ENCODE peak calls at places on chromosome 12, in four cellular contexts. Z is uterus, Q is K562, G is A549. J is an unnamed sample. For H3K9me3 and H3K4me1, the result is how much of the 10 kb centered on the place peaks cover.

GRCh38 chr12:106204312-106204711 is 43.5 kb downstream of the CKAP4 start:
- DNase-seq in Z (no peak), Q (no peak), G (no peak), J (no peak)

GRCh38 chr12:65620026-65620425 is 204.3 kb upstream of the HMGA2 start:
- DNase-seq in Z (no peak), Q (no peak), G (no peak), J (no peak)

GRCh38 chr12:21476949-21477348 is 24.5 kb downstream of the RECQL start:
- DNase-seq in Z (no peak), Q (no peak), G (no peak), J (no peak)

GRCh38 chr12:94875525-94875924 is 128.0 kb downstream of the NDUFA12 start:
- DNase-seq in Z (no peak), Q (no peak), G (peak), J (peak)

GRCh38 chr12:123882306-123882705 is 90.3 kb downstream of the CCDC92 start:
- DNase-seq in Z (no peak), Q (no peak), G (no peak), J (no peak)

GRCh38 chr12:20523658-20524057 is 155.3 kb downstream of the PDE3A start:
- DNase-seq in Z (no peak), Q (no peak), G (no peak), J (no peak)

GRCh38 chr12:58425481-58426392 is 484.4 kb downstream of the ATP23 start:
- DNase-seq in Z (no peak), Q (no peak), G (peak), J (peak)

GRCh38 chr12:107221909-107222308 is 128.6 kb upstream of the CRY1 start:
- DNase-seq in Z (no peak), Q (no peak), G (no peak), J (no peak)

GRCh38 chr12:74776378-74776777 is 238.7 kb downstream of the ATXN7L3B start:
- DNase-seq in Z (no peak), Q (no peak), G (no peak), J (no peak)

GRCh38 chr12:94208433-94208921 is 60.1 kb downstream of the PLXNC1 start:
- DNase-seq in Z (no peak), Q (no peak), G (no peak), J (no peak)

GRCh38 chr12:68461645-68462044 is 129.5 kb upstream of the MDM1 start:
- DNase-seq in Z (no peak), Q (no peak), G (no peak), J (no peak)

GRCh38 chr12:109346920-109347319 is 780 bp upstream of the MYO1H start:
- DNase-seq in Z (no peak), Q (peak), G (peak), J (no peak)

GRCh38 chr12:47825239-47825639 is 5.5 kb upstream of the HDAC7 start:
- DNase-seq in Z (peak), Q (no peak), G (peak), J (no peak)

GRCh38 chr12:65125247-65125646 is 4.1 kb upstream of the WIF1 start:
- DNase-seq in Z (no peak), Q (no peak), G (no peak), J (no peak)

GRCh38 chr12:116594325-116595038 is 35.3 kb downstream of the MAP1LC3B2 start:
- DNase-seq in Z (no peak), Q (no peak), G (no peak), J (no peak)

GRCh38 chr12:1922075-1922709 is 3.7 kb upstream of the CACNA2D4 start:
- DNase-seq in Z (no peak), Q (no peak), G (no peak), J (no peak)

GRCh38 chr12:57185403-57185802 is 31.2 kb upstream of the NXPH4 start:
- DNase-seq in Z (no peak), Q (no peak), G (no peak), J (no peak)

GRCh38 chr12:76878899-76879709 is at the start of gene CSRP2:
- DNase-seq in Z (peak), Q (peak), G (peak), J (peak)

GRCh38 chr12:108380382-108380781 is 41.3 kb upstream of the CMKLR1 start:
- DNase-seq in Z (no peak), Q (no peak), G (no peak), J (no peak)

GRCh38 chr12:78146365-78146772 is 315.7 kb downstream of the NAV3 start:
- DNase-seq in Z (no peak), Q (peak), G (peak), J (peak)

GRCh38 chr12:48996794-48997718 is 2.1 kb downstream of the DDN start:
- DNase-seq in Z (peak), Q (peak), G (peak), J (peak)
- H3K4me3 ChIP-seq in Z (no peak), Q (peak), G (peak), J (peak)

DNA sequence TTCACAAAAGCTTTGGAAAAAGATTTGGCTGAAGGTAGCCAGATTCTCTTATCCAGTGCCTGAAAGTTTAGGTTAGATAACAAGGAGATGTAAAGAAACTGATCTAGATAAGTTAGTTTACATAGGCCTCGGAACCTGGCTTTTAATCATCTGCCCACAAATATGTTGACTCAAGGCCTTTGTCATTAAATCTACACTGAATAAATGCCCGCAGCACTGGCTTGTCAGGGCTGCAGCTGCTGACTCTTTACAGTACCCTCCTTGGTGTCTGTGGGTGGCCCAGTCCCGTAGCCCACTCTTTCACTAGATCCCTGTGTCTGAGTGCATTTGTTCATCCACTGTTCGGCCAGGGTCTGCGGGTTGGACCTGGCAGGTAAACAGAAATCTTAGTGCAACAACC is 58.0 kb downstream of the TMEM116 start:
- DNase-seq in Z (no peak), Q (no peak), G (peak), J (no peak)
- H3K9me3 ChIP-seq in Z (under half), Q (under half), G (under half), J (under half)

GRCh38 chr12:132772551-132772950 is 10.9 kb upstream of the ANKLE2 start:
- DNase-seq in Z (no peak), Q (no peak), G (no peak), J (no peak)
- H3K4me1 ChIP-seq in Z (under half), Q (under half), G (under half), J (under half)

GRCh38 chr12:51867796-51868428 is 19.4 kb upstream of the FIGNL2 start:
- DNase-seq in Z (no peak), Q (no peak), G (no peak), J (no peak)

GRCh38 chr12:51869931-51870330 is 18.0 kb upstream of the ANKRD33 start:
- DNase-seq in Z (no peak), Q (no peak), G (no peak), J (no peak)

GRCh38 chr12:51871126-51871525 is 16.8 kb upstream of the ANKRD33 start:
- DNase-seq in Z (no peak), Q (no peak), G (no peak), J (no peak)

GRCh38 chr12:51868821-51869489 is 18.9 kb upstream of the ANKRD33 start:
- DNase-seq in Z (peak), Q (peak), G (no peak), J (no peak)

DNA sequence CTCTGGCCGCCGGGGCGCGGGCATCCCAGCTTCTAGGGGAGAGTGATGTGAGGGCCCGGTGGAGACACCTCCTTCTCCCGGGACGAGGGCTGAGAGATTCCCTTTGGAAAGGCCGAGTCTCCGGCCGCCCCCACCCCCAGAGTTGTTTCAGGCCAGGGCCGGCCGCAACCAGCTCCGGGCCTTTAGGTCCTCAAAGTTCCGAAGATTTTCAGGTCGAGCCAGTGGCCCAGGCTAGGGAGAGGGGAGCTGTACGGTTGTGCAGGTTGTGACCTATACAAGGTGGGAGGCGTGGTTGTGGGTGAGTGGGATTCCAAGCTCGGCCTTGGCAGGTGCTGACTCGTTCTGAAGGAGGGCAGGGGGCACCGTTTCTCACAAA is 18.4 kb upstream of the ANKRD33 start:
- DNase-seq in Z (no peak), Q (no peak), G (no peak), J (no peak)
- H3K4me3 ChIP-seq in Z (peak), Q (no peak), G (no peak), J (no peak)

GRCh38 chr12:126036348-126036747 is 971.1 kb downstream of the AACS start:
- DNase-seq in Z (no peak), Q (no peak), G (no peak), J (no peak)
- H3K9me3 ChIP-seq in Z (under half), Q (under half), G (under half), J (under half)

GRCh38 chr12:122873540-122873939 is 22.4 kb downstream of the VPS37B start:
- DNase-seq in Z (no peak), Q (no peak), G (no peak), J (no peak)

GRCh38 chr12:122875590-122876220 is 20.2 kb downstream of the VPS37B start:
- DNase-seq in Z (no peak), Q (no peak), G (no peak), J (peak)

GRCh38 chr12:122878780-122879612 is 16.9 kb downstream of the VPS37B start:
- DNase-seq in Z (no peak), Q (no peak), G (no peak), J (no peak)

GRCh38 chr12:122874081-122874480 is 21.8 kb downstream of the VPS37B start:
- DNase-seq in Z (no peak), Q (no peak), G (no peak), J (no peak)

GRCh38 chr12:122876724-122877123 is 19.2 kb downstream of the VPS37B start:
- DNase-seq in Z (no peak), Q (no peak), G (no peak), J (no peak)
- H3K4me1 ChIP-seq in Z (under half), Q (under half), G (under half), J (half or more)

GRCh38 chr12:110850762-110851161 is 4.0 kb downstream of the CCDC63 start:
- DNase-seq in Z (no peak), Q (no peak), G (no peak), J (no peak)

GRCh38 chr12:110856517-110856916 is 9.7 kb downstream of the CCDC63 start:
- DNase-seq in Z (no peak), Q (no peak), G (no peak), J (no peak)

GRCh38 chr12:110849748-110850403 is 3.1 kb downstream of the CCDC63 start:
- DNase-seq in Z (no peak), Q (peak), G (peak), J (no peak)

GRCh38 chr12:110857528-110857927 is 10.7 kb downstream of the CCDC63 start:
- DNase-seq in Z (no peak), Q (no peak), G (no peak), J (no peak)

DNA sequence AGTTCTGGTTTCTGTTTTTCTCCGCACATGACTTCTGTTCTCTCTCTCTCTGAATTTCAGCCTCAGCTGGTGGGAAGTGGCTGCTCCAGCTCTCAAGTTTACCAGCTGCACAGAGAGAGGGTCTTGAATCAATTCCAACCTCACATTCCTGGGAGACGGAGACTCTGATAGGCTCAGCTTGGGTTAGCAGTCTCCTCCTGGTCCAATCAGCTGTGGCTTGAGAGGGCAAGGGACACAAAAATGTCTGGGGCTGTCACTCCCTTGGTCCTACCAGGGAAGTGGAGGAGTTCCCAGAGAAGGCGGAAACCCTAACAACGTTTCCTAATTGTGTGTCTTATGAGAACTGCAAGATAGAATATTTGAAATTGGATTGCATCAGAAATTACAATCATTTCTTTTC is 7.1 kb downstream of the CCDC63 start:
- DNase-seq in Z (no peak), Q (peak), G (no peak), J (no peak)
- H3K4me3 ChIP-seq in Z (no peak), Q (no peak), G (no peak), J (no peak)

GRCh38 chr12:34391771-34392581 is 369.7 kb downstream of the ALG10 start:
- DNase-seq in Z (no peak), Q (peak), G (no peak), J (no peak)
- H3K9me3 ChIP-seq in Z (under half), Q (under half), G (under half), J (under half)